ENCODE peak calls at places on chromosome 2, in ten cellular contexts. J is colonic mucosa, S is T-helper 2 cell, D is A549, R is cardiac fibroblast, L is sigmoid colon, Y is NCI-H69, H is upper lobe of right lung, M is renal cortical epithelial cell, K is uterus. F is an unnamed sample.

GRCh38 chr2:179195146-179195545 is 69.5 kb downstream of the SESTD1 start:
- DNase-seq in K (no peak), D (no peak), R (no peak), J (no peak), M (no peak), Y (no peak), L (no peak), H (no peak), S (no peak), F (no peak)

GRCh38 chr2:12619975-12620374 is 96.8 kb upstream of the TRIB2 start:
- DNase-seq in M (peak), H (no peak), J (no peak), R (peak), K (no peak), S (no peak), Y (no peak), D (no peak), L (no peak), F (no peak)

GRCh38 chr2:175107146-175107545 is 60.9 kb downstream of the ATF2 start:
- DNase-seq in D (no peak), K (no peak), L (no peak), H (no peak), S (no peak), J (no peak), Y (no peak), M (no peak), R (no peak), F (no peak)

GRCh38 chr2:184920451-184920965 is 322.2 kb downstream of the ZNF804A start:
- DNase-seq in R (peak), J (no peak), K (no peak), M (no peak), H (no peak), S (no peak), Y (no peak), D (no peak), L (no peak), F (no peak)

GRCh38 chr2:219182331-219183150 is 4.5 kb downstream of the RETREG2 start:
- DNase-seq in H (no peak), J (peak), K (no peak), R (no peak), S (no peak), L (peak), M (no peak), D (no peak), Y (no peak), F (no peak)

GRCh38 chr2:118845005-118845842 is 2.2 kb downstream of the EN1 start:
- DNase-seq in L (no peak), D (no peak), R (no peak), Y (no peak), S (no peak), J (no peak), K (no peak), M (no peak), H (no peak), F (no peak)

GRCh38 chr2:190648289-190649034 is 421 bp upstream of the NAB1 start:
- DNase-seq in J (peak), R (peak), L (peak), D (peak), Y (peak), M (peak), S (peak), H (peak), K (peak), F (peak)

GRCh38 chr2:148614332-148615049 is 30.1 kb upstream of the EPC2 start:
- DNase-seq in J (peak), D (peak), L (no peak), M (peak), S (no peak), H (no peak), R (peak), Y (no peak), K (no peak), F (no peak)

GRCh38 chr2:51350100-51350499 is 318.2 kb upstream of the NRXN1 start:
- DNase-seq in L (no peak), S (no peak), M (no peak), K (no peak), D (no peak), H (no peak), J (no peak), Y (no peak), R (peak), F (no peak)

GRCh38 chr2:223076573-223076972 is 24.6 kb downstream of the KCNE4 start:
- DNase-seq in H (no peak), J (no peak), L (no peak), S (no peak), M (peak), R (peak), K (no peak), D (no peak), Y (no peak), F (no peak)

GRCh38 chr2:43276962-43277383 is 50.6 kb upstream of the ZFP36L2 start:
- DNase-seq in H (no peak), K (peak), M (peak), D (no peak), J (peak), L (peak), R (peak), S (no peak), Y (peak), F (no peak)

GRCh38 chr2:168767258-168767657 is 35.2 kb upstream of the NOSTRIN start:
- DNase-seq in Y (no peak), S (no peak), R (peak), J (no peak), L (no peak), D (no peak), M (no peak), K (no peak), H (no peak), F (no peak)

GRCh38 chr2:239068411-239068810 is 220.5 kb downstream of the TWIST2 start:
- DNase-seq in S (no peak), R (no peak), K (no peak), H (no peak), D (no peak), J (no peak), Y (no peak), L (no peak), M (no peak), F (no peak)

GRCh38 chr2:97713296-97714083 is at the start of gene ZAP70:
- DNase-seq in S (peak), R (no peak), H (peak), K (no peak), J (no peak), M (no peak), D (no peak), L (peak), Y (no peak), F (peak)

GRCh38 chr2:36376992-36377738 is 21.6 kb downstream of the CRIM1 start:
- DNase-seq in D (peak), L (no peak), S (no peak), K (no peak), H (peak), Y (no peak), M (peak), J (peak), R (no peak), F (no peak)

GRCh38 chr2:238288650-238289573 is 502 bp upstream of the PER2 start:
- DNase-seq in K (peak), M (peak), D (peak), S (peak), Y (peak), R (peak), L (peak), J (peak), H (peak), F (peak)

GRCh38 chr2:167332358-167332757 is 444.1 kb downstream of the XIRP2 start:
- DNase-seq in Y (no peak), J (peak), L (no peak), D (no peak), H (no peak), S (no peak), K (no peak), M (no peak), R (no peak), F (no peak)

GRCh38 chr2:631741-632140 is 45.5 kb downstream of the TMEM18 start:
- DNase-seq in S (no peak), J (no peak), M (no peak), K (no peak), R (no peak), Y (no peak), L (no peak), D (no peak), H (no peak), F (no peak)

GRCh38 chr2:163573652-163574051 is 162.2 kb downstream of the FIGN start:
- DNase-seq in J (no peak), S (no peak), D (no peak), R (no peak), L (no peak), K (no peak), Y (no peak), H (no peak), M (no peak), F (no peak)

GRCh38 chr2:32882911-32883810 is 63.6 kb upstream of the LTBP1 start:
- DNase-seq in H (no peak), M (no peak), K (no peak), R (no peak), L (no peak), S (no peak), D (no peak), Y (no peak), J (no peak), F (no peak)

GRCh38 chr2:118527571-118527970 is 319.9 kb downstream of the EN1 start:
- DNase-seq in K (no peak), D (no peak), L (no peak), J (no peak), M (no peak), S (no peak), Y (no peak), R (no peak), H (no peak), F (no peak)

F was measured in activated CD4-positive, CD25-positive, alpha-beta regulatory T cell.